ENCODE peak calls at places on chromosomes 5 and 9, in five cellular contexts. U is BJ, L is foreskin fibroblast, F is spleen, I is ovary. X is an unnamed sample.

GRCh38 chr5:34685485-34686197 is 29.5 kb downstream of the RAI14 start:
- DNase-seq in I (no peak), U (no peak), F (no peak), L (peak), X (peak)

GRCh38 chr9:110971705-110972104 is 66.6 kb downstream of the LPAR1 start:
- DNase-seq in L (no peak), U (no peak), I (no peak), F (no peak), X (no peak)

GRCh38 chr9:91200692-91201336 is 160.9 kb downstream of the AUH start:
- DNase-seq in I (no peak), U (no peak), L (no peak), F (no peak), X (no peak)

GRCh38 chr9:95494022-95494415 is 22.8 kb downstream of the PTCH1 start:
- DNase-seq in L (no peak), U (no peak), F (peak), I (no peak), X (no peak)

GRCh38 chr9:117278020-117278419 is 136.8 kb downstream of the ASTN2 start:
- DNase-seq in L (no peak), U (no peak), F (no peak), I (no peak), X (no peak)

GRCh38 chr5:177416334-177416733 is 7.0 kb upstream of the F12 start:
- DNase-seq in F (no peak), L (no peak), I (no peak), U (no peak), X (no peak)

GRCh38 chr9:119697996-119698395 is 328.8 kb upstream of the BRINP1 start:
- DNase-seq in U (no peak), L (no peak), I (no peak), F (no peak), X (no peak)

GRCh38 chr5:88269222-88269771 is 652 bp upstream of the TMEM161B start:
- DNase-seq in I (no peak), U (no peak), L (peak), F (peak), X (no peak)

GRCh38 chr5:163914911-163915310 is 409.5 kb downstream of the MAT2B start:
- DNase-seq in I (no peak), L (no peak), U (no peak), F (peak), X (no peak)

GRCh38 chr5:124403281-124403680 is 343.2 kb downstream of the ZNF608 start:
- DNase-seq in U (no peak), F (no peak), L (no peak), I (no peak), X (no peak)

GRCh38 chr9:121735792-121736130 is 84.3 kb downstream of the DAB2IP start:
- DNase-seq in F (no peak), U (no peak), L (peak), I (no peak), X (no peak)
- H3K4me3 ChIP-seq in F (no peak), U (peak), L (peak), I (peak), X (peak)

DNA sequence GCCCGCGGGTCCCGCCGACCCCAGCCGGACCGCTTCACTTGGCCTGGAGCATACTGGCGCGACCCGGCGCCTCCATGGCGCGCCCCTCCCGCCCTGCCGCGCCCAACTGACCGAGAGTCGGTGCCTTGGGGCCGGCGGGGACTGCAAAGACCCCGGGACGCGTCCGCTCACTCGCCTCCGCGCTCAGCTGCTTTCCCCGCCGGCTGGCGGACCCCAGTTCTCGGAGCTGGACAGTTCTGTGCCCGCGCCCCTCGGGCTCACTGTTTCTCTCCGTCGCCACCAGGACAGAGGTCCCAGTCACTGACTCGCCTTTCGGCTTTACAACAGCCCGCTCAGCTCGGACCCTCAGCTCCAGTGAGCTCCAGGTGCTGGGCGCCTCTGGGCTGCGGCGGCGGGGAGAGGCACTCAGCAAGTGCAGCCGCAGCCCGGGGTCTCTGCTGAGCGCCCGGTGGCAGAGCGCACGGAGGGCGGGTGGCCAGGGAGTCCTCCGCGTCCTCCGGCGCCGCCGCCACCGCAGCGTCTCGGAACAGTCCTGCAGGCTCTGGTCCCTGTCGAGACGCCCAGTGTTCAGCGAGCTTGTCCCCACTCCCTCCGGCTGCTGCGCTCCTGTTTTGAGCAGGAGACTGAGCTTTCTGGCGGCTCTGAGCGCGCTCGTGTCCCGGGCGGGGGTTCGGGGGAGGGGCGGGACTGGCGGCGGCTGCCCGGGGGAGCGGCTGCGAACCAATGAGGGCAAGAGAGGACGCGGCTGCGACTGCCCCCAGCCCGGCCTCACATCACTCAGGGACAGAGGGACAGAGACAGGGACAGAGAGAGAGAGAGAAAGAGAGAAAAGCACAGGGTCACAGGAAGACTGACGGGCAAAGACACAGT is at the start of gene SMIM32:
- DNase-seq in F (peak), L (peak), I (no peak), U (no peak), X (no peak)
- H3K4me3 ChIP-seq in F (no peak), L (peak), I (peak), U (no peak), X (peak)

GRCh38 chr5:3593771-3594513 is 1.7 kb upstream of the IRX1 start:
- DNase-seq in F (no peak), U (no peak), L (peak), I (no peak), X (no peak)

GRCh38 chr5:3590253-3590966 is 5.2 kb upstream of the IRX1 start:
- DNase-seq in L (no peak), F (no peak), I (no peak), U (no peak), X (no peak)

GRCh38 chr5:3594514-3595101 is 1.0 kb upstream of the IRX1 start:
- DNase-seq in F (no peak), L (peak), I (no peak), U (no peak), X (no peak)

GRCh38 chr5:3592298-3592697 is 3.3 kb upstream of the IRX1 start:
- DNase-seq in U (no peak), F (no peak), L (no peak), I (no peak), X (no peak)

GRCh38 chr5:3590967-3591900 is 4.4 kb upstream of the IRX1 start:
- DNase-seq in F (no peak), U (no peak), I (no peak), L (peak), X (no peak)
- H3K4me3 ChIP-seq in F (no peak), U (no peak), I (no peak), L (peak), X (no peak)

GRCh38 chr5:158737536-158738027 is 362.1 kb downstream of the EBF1 start:
- DNase-seq in U (no peak), F (no peak), L (no peak), I (no peak), X (no peak)
- H3K4me3 ChIP-seq in U (no peak), F (no peak), L (no peak), I (no peak), X (no peak)

GRCh38 chr9:37474438-37474837 is 9.2 kb upstream of the ZBTB5 start:
- DNase-seq in U (no peak), F (no peak), I (no peak), L (no peak), X (no peak)

GRCh38 chr9:37471942-37472679 is 6.9 kb upstream of the ZBTB5 start:
- DNase-seq in F (no peak), U (peak), L (peak), I (no peak), X (peak)

GRCh38 chr9:37480759-37481158 is 5.0 kb upstream of the POLR1E start:
- DNase-seq in I (no peak), U (no peak), L (no peak), F (no peak), X (no peak)

GRCh38 chr9:37476930-37477329 is 8.8 kb upstream of the POLR1E start:
- DNase-seq in I (no peak), F (no peak), U (no peak), L (no peak), X (no peak)
- H3K4me3 ChIP-seq in I (no peak), F (no peak), U (no peak), L (no peak), X (no peak)

DNA sequence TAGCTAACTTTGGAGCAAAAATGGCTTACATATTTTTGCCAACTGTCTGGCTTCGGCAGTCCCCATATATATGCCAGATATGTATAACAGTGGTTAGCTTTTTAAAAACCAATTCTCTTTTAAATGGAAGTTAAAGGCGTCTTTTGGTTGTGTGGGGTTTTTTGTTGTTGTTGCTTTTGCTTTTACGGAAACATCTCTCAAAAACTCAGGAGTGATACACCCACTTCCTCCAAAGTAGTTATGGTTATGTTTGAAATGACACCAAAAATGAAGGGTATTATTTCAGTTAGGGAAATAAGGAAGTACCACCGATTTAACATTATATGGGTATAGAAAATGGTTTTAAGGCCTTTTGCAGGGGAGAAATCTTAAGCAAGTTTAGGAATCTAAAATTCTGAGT is 2.3 kb downstream of the CNOT8 start:
- DNase-seq in I (no peak), U (no peak), F (no peak), L (no peak), X (no peak)
- H3K4me3 ChIP-seq in I (no peak), U (peak), F (no peak), L (peak), X (peak)

GRCh38 chr9:71928806-71929205 is 17.4 kb downstream of the C9orf85 start:
- DNase-seq in I (no peak), F (no peak), L (peak), U (peak), X (no peak)
- H3K4me3 ChIP-seq in I (no peak), F (no peak), L (no peak), U (no peak), X (no peak)

GRCh38 chr9:108565651-108566378 is 290.0 kb downstream of the ACTL7B start:
- DNase-seq in L (peak), U (peak), F (no peak), I (peak), X (peak)

GRCh38 chr9:108567571-108567970 is 288.2 kb downstream of the ACTL7B start:
- DNase-seq in I (no peak), F (no peak), U (no peak), L (no peak), X (no peak)

GRCh38 chr9:108568093-108568492 is 287.7 kb downstream of the ACTL7B start:
- DNase-seq in L (no peak), F (no peak), I (no peak), U (no peak), X (no peak)

DNA sequence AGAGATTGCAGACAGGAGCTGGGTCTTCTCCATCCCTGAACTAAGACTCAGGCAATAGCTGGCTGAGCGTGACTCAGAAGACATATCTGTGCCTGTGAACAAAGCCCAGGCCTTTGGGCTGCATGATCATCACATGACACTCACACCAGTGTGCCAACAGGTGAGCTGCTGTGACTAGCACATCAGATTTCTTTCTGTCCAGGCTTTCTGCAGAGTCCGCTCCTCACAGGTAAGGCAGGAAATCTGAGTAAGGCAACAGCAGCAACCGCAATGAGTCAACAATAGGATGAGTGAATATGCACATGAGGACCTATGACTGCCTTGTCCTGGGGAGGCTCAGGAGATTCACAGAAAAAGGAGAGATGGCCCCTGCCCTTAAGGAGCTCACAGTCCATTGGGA is 293.6 kb downstream of the ACTL7B start:
- DNase-seq in L (no peak), I (no peak), F (no peak), U (no peak), X (no peak)
- H3K4me3 ChIP-seq in L (no peak), I (no peak), F (no peak), U (no peak), X (no peak)

GRCh38 chr5:73438048-73438896 is 10.3 kb downstream of the FOXD1 start:
- DNase-seq in F (no peak), L (no peak), I (no peak), U (no peak), X (no peak)
- H3K4me3 ChIP-seq in F (no peak), L (no peak), I (no peak), U (no peak), X (no peak)

GRCh38 chr9:74064702-74065101 is 432.4 kb upstream of the RORB start:
- DNase-seq in I (no peak), F (no peak), L (no peak), U (no peak), X (no peak)
- H3K4me3 ChIP-seq in I (no peak), F (no peak), L (no peak), U (no peak), X (no peak)